ENCODE peak calls at places on chromosome 19, in seven cellular contexts. I, E, C, U, N, Q and O are unnamed samples.

GRCh38 chr19:15464394-15465385 is at the start of gene RASAL3:
- DNase-seq in I (no peak), E (peak), C (no peak), U (peak), N (peak), Q (no peak), O (no peak)

GRCh38 chr19:35267818-35268545 is 780 bp upstream of the USF2 start:
- DNase-seq in I (no peak), E (peak), C (peak), U (peak), N (peak), Q (peak), O (peak)

GRCh38 chr19:42455621-42456081 is 12.9 kb upstream of the CXCL17 start:
- DNase-seq in I (peak), E (no peak), C (no peak), U (no peak), N (peak), Q (no peak), O (peak)

GRCh38 chr19:50051964-50052363 is 26.2 kb downstream of the ZNF473 start:
- DNase-seq in I (no peak), E (no peak), C (no peak), U (no peak), N (no peak), Q (no peak), O (no peak)

GRCh38 chr19:13707901-13708300 is 56.4 kb upstream of the MRI1 start:
- DNase-seq in I (no peak), E (no peak), C (no peak), U (no peak), N (no peak), Q (no peak), O (no peak)

GRCh38 chr19:5484398-5485285 is 29.4 kb downstream of the ZNRF4 start:
- DNase-seq in I (no peak), E (no peak), C (no peak), U (peak), N (no peak), Q (no peak), O (peak)

GRCh38 chr19:10211691-10212090 is 16.9 kb upstream of the DNMT1 start:
- DNase-seq in I (no peak), E (no peak), C (no peak), U (no peak), N (no peak), Q (no peak), O (no peak)

GRCh38 chr19:15300533-15301194 is 31.7 kb downstream of the BRD4 start:
- DNase-seq in I (no peak), E (no peak), C (no peak), U (no peak), N (peak), Q (no peak), O (no peak)

GRCh38 chr19:17997969-17998826 is 9.8 kb upstream of the ARRDC2 start:
- DNase-seq in I (no peak), E (no peak), C (no peak), U (peak), N (peak), Q (no peak), O (peak)
- TF ChIP-seq CTCF in I (peak), E (peak), C (no peak), U (peak), N (peak), Q (no peak), O (no peak)

DNA sequence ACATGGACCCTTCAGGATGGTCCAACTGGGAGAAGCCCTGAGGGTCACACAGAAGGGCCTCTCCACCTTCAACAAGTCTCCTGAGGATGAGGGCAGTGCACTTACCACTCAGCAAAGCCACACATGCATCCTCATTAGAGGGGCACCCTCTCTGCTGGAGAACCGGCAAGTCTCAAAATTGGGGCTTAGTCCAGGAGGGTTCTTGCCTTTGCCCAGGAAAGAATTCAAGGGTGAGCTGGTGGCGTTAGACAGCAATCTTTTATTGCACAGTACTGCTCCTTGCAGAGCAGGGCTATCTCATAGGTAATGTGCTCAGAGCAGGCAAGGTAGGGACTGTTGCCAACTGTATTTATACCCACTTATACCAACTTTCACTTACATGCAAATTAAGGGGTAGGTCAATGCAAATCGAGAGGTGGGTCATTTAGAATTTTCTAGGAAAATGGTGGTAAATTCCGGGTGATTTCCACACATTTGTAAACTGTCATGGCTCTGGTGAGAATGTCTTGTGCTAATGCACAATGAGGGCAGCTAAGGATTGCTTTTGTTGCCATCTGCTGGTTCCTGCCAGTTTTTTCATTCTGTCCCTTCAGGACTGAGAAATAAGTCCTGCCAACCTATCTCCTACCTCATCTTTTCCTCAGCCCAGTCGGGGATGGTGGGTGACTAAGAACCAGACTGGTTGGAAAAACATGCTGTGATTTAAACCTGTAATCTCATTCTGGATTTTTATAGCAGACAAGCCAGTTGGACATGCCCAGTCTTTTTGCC is 27.8 kb upstream of the IGSF23 start:
- DNase-seq in I (no peak), E (no peak), C (no peak), U (no peak), N (peak), Q (no peak), O (no peak)
- TF ChIP-seq CTCF in I (no peak), E (no peak), C (no peak), U (no peak), N (peak), Q (no peak), O (no peak)

GRCh38 chr19:38231918-38232317 is 7.9 kb upstream of the DPF1 start:
- DNase-seq in I (no peak), E (no peak), C (no peak), U (no peak), N (no peak), Q (no peak), O (no peak)

GRCh38 chr19:38228491-38229439 is 4.7 kb upstream of the DPF1 start:
- DNase-seq in I (no peak), E (no peak), C (no peak), U (peak), N (no peak), Q (no peak), O (no peak)

GRCh38 chr19:38234615-38235014 is 10.6 kb upstream of the DPF1 start:
- DNase-seq in I (no peak), E (no peak), C (no peak), U (no peak), N (no peak), Q (no peak), O (no peak)

GRCh38 chr19:38229585-38230073 is 5.6 kb upstream of the DPF1 start:
- DNase-seq in I (no peak), E (peak), C (no peak), U (peak), N (peak), Q (peak), O (peak)

GRCh38 chr19:38233740-38234251 is 9.8 kb upstream of the DPF1 start:
- DNase-seq in I (no peak), E (peak), C (peak), U (peak), N (peak), Q (peak), O (peak)
- TF ChIP-seq CTCF in I (peak), E (peak), C (no peak), U (peak), N (peak), Q (peak), O (peak)

DNA sequence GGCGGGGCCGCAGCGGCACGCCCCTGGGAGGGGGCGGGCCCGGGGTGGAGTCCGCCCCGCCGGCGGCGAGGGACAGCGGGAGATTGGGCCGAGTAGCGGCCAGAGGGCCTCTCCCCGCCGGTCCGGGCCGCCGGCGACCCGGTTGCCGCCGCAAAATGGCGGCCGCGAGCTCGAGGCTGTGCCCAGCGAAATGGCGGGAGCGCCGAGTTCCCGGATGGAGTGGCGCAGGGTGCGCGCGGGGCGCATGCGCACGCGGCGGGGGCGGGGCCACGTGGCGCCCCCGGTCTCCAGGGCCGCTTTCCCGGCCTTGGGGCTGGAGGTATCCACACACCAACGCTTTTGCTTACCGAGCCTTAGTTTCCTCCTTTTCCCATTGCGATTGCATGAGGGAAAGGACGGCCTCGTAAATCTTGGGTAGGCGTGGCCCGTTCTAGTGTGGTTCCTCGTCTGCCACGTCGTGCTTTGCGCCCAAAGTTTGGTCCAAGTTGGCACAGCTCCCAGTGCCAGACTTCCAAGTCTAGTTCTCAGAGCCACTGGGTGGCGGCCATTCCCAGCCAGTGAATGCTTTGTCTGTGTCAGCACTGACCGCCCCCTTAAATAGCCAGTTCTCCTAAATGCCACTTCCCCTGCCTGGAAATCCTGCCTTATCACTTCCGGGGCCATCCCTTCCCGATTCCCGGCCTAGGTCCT is 491 bp downstream of the CIRBP start:
- DNase-seq in I (no peak), E (peak), C (peak), U (peak), N (peak), Q (peak), O (peak)
- TF ChIP-seq CTCF in I (peak), E (no peak), C (no peak), U (no peak), N (no peak), Q (no peak), O (no peak)

DNA sequence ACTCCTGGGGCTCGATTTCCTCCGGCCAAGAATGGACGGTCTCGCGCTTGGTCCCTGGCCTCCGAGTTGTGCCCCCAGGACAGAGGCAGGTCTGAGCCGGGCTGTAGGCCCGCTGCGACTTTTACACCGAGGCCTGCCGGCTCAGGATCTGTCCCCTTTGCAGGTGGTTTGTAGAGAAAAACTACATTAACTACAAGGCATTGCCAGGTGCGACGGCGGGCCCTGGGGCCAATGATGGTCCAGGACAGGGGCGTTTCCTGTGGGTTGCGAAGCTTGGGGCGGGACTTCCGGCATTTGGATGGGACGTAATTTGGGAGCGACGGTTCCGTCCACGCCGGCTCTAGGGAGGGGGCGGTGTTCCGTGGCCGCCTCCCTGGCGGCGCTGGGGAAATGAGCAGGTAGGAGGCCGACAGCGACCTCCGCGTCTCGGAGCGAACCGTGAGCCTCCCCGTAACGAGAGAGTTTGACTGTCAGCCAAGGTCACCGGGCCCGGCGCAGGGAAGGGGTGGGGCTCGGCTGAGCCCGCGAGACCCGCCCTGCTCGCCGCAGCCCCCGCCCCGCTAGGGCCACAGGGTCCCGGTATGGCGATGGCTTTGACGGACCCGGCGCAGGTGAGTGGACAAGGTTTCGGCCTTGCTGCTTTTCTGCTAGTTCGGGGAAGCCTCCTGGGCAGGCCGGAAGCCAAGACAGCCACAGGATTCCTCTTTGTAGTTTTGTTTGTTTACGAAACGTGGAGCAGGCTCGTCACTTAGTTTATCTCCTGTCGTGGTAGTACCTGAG is at the start of gene ZNF805:
- DNase-seq in I (peak), E (peak), C (peak), U (peak), N (peak), Q (peak), O (peak)
- TF ChIP-seq CTCF in I (no peak), E (no peak), C (no peak), U (peak), N (peak), Q (no peak), O (no peak)